ENCODE peak calls at places on chromosomes 11 and 22, in six cellular contexts. C, A, X, V, S and Y are unnamed samples.

GRCh38 chr11:33553486-33553885 is 147.1 kb downstream of the C11orf91 start:
- DNase-seq in C (no peak), A (no peak), X (no peak), V (no peak), S (no peak), Y (no peak)

GRCh38 chr11:64170419-64170818 is 4.5 kb upstream of the MACROD1 start:
- DNase-seq in C (no peak), A (no peak), X (no peak), V (no peak), S (no peak), Y (no peak)

GRCh38 chr11:62337682-62338181 is 484 bp downstream of the ASRGL1 start:
- DNase-seq in C (peak; percentile 68), A (peak; percentile 58), X (no peak), V (no peak), S (peak; percentile 76), Y (peak; percentile 38)

GRCh38 chr22:24380220-24381218 is 46.9 kb upstream of the ADORA2A start:
- DNase-seq in C (no peak), A (no peak), X (no peak), V (no peak), S (no peak), Y (no peak)

GRCh38 chr22:30694638-30695350 is at the start of gene OSBP2:
- DNase-seq in C (peak; percentile 55), A (peak; percentile 78), X (peak; percentile 34), V (no peak), S (peak; percentile 93), Y (peak; percentile 45)

GRCh38 chr22:30253205-30253852 is 6.8 kb upstream of the LIF start:
- DNase-seq in C (no peak), A (no peak), X (no peak), V (no peak), S (peak; percentile 84), Y (peak; percentile 37)

GRCh38 chr11:34789196-34789834 is 126.9 kb downstream of the APIP start:
- DNase-seq in C (no peak), A (no peak), X (no peak), V (no peak), S (no peak), Y (no peak)

GRCh38 chr11:82406611-82407010 is 327.1 kb downstream of the FAM181B start:
- DNase-seq in C (no peak), A (no peak), X (no peak), V (no peak), S (no peak), Y (no peak)

GRCh38 chr11:32056445-32056844 is 34.4 kb upstream of the RCN1 start:
- DNase-seq in C (no peak), A (no peak), X (no peak), V (no peak), S (no peak), Y (peak; percentile 84)

GRCh38 chr11:65288706-65289536 is 25.7 kb upstream of the CDC42EP2 start:
- DNase-seq in C (no peak), A (no peak), X (no peak), V (no peak), S (peak; percentile 85), Y (no peak)

GRCh38 chr11:44162004-44162403 is 66.5 kb downstream of the EXT2 start:
- DNase-seq in C (no peak), A (no peak), X (no peak), V (no peak), S (no peak), Y (no peak)

GRCh38 chr22:18148508-18148965 is 1.4 kb upstream of the USP18 start:
- DNase-seq in C (no peak), A (no peak), X (no peak), V (no peak), S (no peak), Y (no peak)

DNA sequence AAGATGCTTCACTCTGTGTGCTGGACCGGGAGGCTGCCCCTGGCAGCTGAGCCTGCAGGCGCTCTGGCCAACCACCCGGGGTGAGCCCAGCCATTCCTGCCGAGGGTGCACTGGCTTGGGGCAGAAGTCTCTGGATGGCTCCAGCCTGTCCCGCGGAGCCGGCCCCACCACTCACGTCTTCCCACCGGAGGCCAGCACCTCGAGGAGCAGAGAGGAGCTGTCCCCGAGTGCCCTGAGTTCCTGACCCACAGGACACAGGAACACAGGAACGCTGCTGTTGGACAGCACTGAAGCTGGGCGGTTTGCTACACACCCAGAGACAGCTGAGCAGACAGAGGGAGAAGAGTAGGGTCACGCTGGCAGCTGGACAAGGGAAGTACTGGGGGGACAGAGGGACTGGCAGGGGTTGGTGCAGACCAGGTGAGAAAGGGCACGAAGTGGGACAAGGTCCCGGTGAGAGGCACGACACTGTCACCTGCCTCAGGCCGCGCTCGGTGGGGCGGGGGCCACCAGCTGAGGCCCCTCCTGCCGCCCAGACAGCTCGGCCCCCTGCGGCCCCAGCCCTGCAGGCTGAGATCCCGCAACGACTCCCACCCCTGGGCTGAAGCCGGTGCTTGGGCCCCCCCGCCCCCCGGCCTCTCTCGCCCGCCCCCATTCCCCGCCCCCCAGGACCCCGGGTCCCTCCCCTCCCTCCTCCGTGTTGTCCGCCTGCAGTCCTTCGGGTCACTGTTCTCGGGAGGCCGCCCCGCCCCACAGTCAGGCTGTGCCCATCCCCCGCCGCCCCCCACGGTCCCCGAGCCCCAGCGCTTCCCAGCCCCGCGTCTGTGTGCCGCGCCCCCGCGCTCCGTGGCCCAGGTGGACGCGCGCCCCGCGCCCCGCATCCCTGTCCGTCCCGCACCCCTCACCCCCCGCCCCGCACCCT is 624 bp upstream of the B4GALNT4 start:
- DNase-seq in C (no peak), A (peak; percentile 65), X (no peak), V (no peak), S (peak; percentile 67), Y (peak; percentile 60)
- H3K4me3 ChIP-seq in C (peak overlapping the region; percentile 54), A (peak overlapping the region; percentile 42), X (no peak overlapping the region), V (no peak overlapping the region), S (peak overlapping the region; percentile 63), Y (peak overlapping the region; percentile 30)

DNA sequence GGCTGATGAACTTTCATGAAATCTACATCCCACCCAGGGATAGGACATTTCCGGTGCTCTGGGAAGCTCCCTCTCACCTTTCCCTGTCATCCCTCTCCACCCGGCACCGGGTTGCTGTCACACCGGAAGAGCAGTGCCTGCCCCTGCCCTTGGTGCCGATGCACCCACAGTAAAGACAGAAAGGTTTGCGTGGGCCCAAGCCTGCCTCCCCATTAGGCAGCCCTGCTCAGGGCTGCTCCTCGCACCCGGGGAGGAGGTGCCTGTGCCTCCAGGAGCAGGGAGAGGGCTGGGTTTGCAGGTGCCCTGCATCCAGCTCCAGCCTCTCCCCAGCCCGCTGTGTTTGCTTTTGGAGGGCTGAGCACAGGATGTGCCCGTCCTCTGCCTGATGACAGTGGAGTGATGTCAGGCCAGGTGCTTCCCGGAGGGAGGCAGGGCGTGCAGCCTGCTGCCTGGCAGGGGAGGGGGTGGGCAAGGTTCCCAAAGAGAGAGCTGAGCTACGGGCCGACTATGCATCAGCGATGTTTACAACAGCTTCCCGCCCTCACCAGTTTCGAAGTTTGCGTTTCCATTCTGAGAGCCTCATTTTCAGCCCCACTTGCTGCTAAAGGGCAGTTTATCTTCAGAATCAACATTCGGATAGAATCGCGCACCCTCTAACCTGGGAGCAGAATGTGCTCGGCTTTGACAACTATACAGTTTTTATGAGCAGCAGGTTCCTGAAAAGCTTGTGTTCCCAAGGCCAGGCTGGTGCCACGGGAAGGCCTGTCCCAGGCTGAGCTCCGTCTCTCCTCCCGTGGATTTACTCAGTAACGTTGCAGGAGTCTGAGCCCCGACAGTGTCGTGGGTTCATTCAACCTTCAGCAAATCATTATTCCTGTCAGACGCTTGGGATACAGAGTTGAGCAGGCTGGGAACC is 83.2 kb upstream of the CLDN5 start:
- DNase-seq in C (peak; percentile 53), A (no peak), X (peak; percentile 27), V (no peak), S (no peak), Y (no peak)
- TF ChIP-seq EZH2phosphoT487 in C (no peak), A (no peak), X (no peak), V (no peak), S (no peak), Y (no peak)

GRCh38 chr22:19876314-19876940 is 21.8 kb upstream of the GNB1L start:
- DNase-seq in C (no peak), A (no peak), X (no peak), V (no peak), S (peak; percentile 94), Y (no peak)

GRCh38 chr22:19875061-19875530 is 20.4 kb upstream of the GNB1L start:
- DNase-seq in C (no peak), A (no peak), X (no peak), V (no peak), S (no peak), Y (no peak)

GRCh38 chr22:19876941-19877625 is 22.4 kb upstream of the GNB1L start:
- DNase-seq in C (no peak), A (no peak), X (no peak), V (no peak), S (peak; percentile 39), Y (no peak)

GRCh38 chr22:19874307-19875060 is 19.8 kb upstream of the GNB1L start:
- DNase-seq in C (peak; percentile 34), A (peak; percentile 88), X (no peak), V (no peak), S (peak; percentile 31), Y (peak; percentile 33)

DNA sequence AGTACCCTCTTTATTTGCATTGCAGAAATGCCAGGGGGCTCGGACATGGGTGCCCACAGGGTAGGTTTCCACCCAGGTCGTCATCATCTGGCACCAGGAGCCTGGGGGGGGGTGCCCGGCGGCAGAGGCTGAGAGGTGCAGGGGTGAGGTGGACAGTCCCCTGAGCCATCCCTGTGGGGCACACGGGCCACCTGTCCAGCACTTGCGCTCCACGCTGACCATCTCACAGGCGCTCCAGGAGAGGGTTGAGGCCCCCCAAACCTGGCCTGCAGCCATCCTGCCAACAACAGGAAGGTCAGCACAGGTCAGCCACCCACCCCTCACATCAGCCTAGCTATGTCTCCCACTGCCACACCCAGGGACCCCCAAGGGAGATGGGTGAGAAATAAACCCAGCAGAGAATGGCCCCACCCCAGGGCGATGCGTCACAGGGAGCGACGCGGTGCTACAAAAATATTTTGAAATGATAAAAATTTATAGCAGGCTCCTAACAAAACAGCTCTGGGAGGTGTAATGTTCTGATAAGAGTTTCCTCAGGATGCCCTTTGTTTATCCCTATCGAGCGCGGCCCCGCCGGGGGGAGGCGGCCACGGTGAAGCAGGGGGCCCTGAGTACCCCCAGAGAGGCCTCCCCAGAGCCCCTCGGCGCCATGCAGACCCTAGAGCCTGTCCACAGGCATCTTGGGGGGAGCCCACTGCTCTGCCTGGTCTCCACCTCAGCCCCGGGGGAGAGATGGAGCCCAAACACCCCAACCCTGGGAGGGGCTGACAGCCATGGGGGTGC is 21.0 kb upstream of the GNB1L start:
- DNase-seq in C (no peak), A (peak; percentile 1), X (no peak), V (no peak), S (peak; percentile 42), Y (no peak)
- H3K79me2 ChIP-seq in C (no peaks in the 10 kb centered on the region), A (no peaks in the 10 kb centered on the region), X (no peaks in the 10 kb centered on the region), V (no peaks in the 10 kb centered on the region), S (peaks cover 26% of the 10 kb centered on the region), Y (peaks cover 11% of the 10 kb centered on the region)

DNA sequence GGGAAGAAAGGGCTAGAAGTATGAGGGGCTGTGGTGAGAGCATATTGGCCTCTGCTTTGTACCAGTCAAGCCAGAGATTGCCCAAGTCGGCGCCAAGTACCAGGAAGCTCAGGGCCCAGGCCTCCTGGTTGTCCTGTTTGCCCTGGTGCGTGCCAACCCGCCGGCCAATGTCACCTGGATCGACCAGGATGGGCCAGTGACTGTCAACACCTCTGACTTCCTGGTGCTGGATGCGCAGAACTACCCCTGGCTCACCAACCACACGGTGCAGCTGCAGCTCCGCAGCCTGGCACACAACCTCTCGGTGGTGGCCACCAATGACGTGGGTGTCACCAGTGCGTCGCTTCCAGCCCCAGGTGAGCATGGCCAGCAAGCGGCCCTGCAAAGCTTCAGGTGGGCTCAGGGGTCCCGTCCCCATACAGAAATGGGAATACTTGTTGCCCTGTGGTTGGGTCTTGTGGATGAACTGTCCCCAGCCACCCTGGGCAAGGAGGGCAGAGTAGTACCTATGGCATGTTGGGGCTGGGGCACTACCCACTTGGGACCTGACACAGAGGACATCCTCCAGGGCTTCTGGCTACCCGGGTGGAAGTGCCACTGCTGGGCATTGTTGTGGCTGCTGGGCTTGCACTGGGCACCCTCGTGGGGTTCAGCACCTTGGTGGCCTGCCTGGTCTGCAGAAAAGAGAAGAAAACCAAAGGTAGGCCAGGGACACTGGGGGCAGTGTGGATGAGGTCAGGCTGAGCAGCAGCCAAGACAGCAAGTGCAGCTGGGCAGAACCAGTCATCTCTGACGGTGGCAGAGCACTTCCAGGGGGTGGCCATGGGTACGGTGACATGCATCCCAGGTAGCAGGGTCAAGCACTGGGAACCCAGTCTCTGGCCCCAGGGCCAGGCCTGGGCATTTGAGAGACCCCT is 2.1 kb downstream of the TMEM25 start:
- DNase-seq in C (no peak), A (no peak), X (no peak), V (no peak), S (no peak), Y (no peak)
- H3K4me3 ChIP-seq in C (no peak overlapping the region), A (no peak overlapping the region), X (no peak overlapping the region), V (no peak overlapping the region), S (no peak overlapping the region), Y (no peak overlapping the region)